ENCODE peak calls at places on chromosomes 12 and 14, in seven cellular contexts. J, G, L, Z, W, K and E are unnamed samples.

GRCh38 chr12:57452181-57452936 is 2.7 kb upstream of the INHBE start:
- DNase-seq in J (peak; percentile 38), G (peak; percentile 94), L (peak; percentile 67), Z (peak; percentile 27), W (peak; percentile 38), K (no peak), E (no peak)

GRCh38 chr12:24966951-24967564 is 18.2 kb upstream of the BCAT1 start:
- DNase-seq in J (no peak), G (no peak), L (no peak), Z (no peak), W (no peak), K (no peak), E (no peak)

GRCh38 chr14:74959596-74960180 is 4.3 kb upstream of the PGF start:
- DNase-seq in J (no peak), G (no peak), L (no peak), Z (no peak), W (no peak), K (no peak), E (no peak)

GRCh38 chr14:99213101-99213500 is 58.9 kb downstream of the BCL11B start:
- DNase-seq in J (no peak), G (peak; percentile 63), L (peak; percentile 48), Z (no peak), W (no peak), K (no peak), E (no peak)

GRCh38 chr12:3753549-3754284 is 808 bp upstream of the CRACR2A start:
- DNase-seq in J (peak; percentile 41), G (no peak), L (no peak), Z (no peak), W (no peak), K (peak; percentile 34), E (no peak)

GRCh38 chr12:46522141-46522540 is 149.6 kb upstream of the SLC38A2 start:
- DNase-seq in J (no peak), G (peak; percentile 13), L (peak; percentile 25), Z (no peak), W (no peak), K (no peak), E (no peak)

GRCh38 chr12:48789858-48790326 is 1.0 kb upstream of the ADCY6 start:
- DNase-seq in J (no peak), G (no peak), L (no peak), Z (no peak), W (no peak), K (no peak), E (no peak)

GRCh38 chr12:20492251-20492728 is 124.0 kb downstream of the PDE3A start:
- DNase-seq in J (no peak), G (peak; percentile 69), L (no peak), Z (peak; percentile 22), W (no peak), K (no peak), E (no peak)

GRCh38 chr14:104373855-104374717 is 205.5 kb upstream of the C14orf180 start:
- DNase-seq in J (no peak), G (no peak), L (no peak), Z (no peak), W (peak; percentile 7), K (no peak), E (no peak)

GRCh38 chr12:12995088-12995487 is 5.0 kb downstream of the HEBP1 start:
- DNase-seq in J (no peak), G (no peak), L (no peak), Z (no peak), W (no peak), K (no peak), E (no peak)

GRCh38 chr12:41188058-41188840 is at the start of gene PDZRN4:
- DNase-seq in J (no peak), G (no peak), L (peak; percentile 12), Z (peak; percentile 71), W (peak; percentile 16), K (peak; percentile 67), E (no peak)

GRCh38 chr12:116934908-116935698 is 24.4 kb downstream of the FBXW8 start:
- DNase-seq in J (no peak), G (no peak), L (no peak), Z (no peak), W (no peak), K (no peak), E (no peak)

GRCh38 chr12:96501139-96501741 is 11.9 kb downstream of the CFAP54 start:
- DNase-seq in J (peak; percentile 18), G (peak; percentile 77), L (peak; percentile 38), Z (peak; percentile 45), W (no peak), K (peak; percentile 45), E (peak; percentile 16)

GRCh38 chr12:102992297-102992696 is 34.8 kb downstream of the ASCL1 start:
- DNase-seq in J (no peak), G (no peak), L (no peak), Z (no peak), W (no peak), K (no peak), E (no peak)

GRCh38 chr14:81890020-81890419 is 356.4 kb upstream of the SEL1L start:
- DNase-seq in J (no peak), G (no peak), L (no peak), Z (no peak), W (no peak), K (no peak), E (no peak)

GRCh38 chr12:6192604-6193380 is 7.4 kb upstream of the CD9 start:
- DNase-seq in J (no peak), G (no peak), L (no peak), Z (no peak), W (no peak), K (no peak), E (no peak)

GRCh38 chr12:68960162-68960501 is 27.2 kb upstream of the CPM start:
- DNase-seq in J (no peak), G (peak; percentile 67), L (no peak), Z (no peak), W (no peak), K (no peak), E (no peak)

GRCh38 chr14:51578853-51579252 is 72.9 kb upstream of the FRMD6 start:
- DNase-seq in J (no peak), G (no peak), L (no peak), Z (no peak), W (no peak), K (no peak), E (no peak)

GRCh38 chr12:4789776-4790175 is 69.6 kb downstream of the GALNT8 start:
- DNase-seq in J (no peak), G (no peak), L (no peak), Z (no peak), W (no peak), K (peak; percentile 14), E (no peak)

GRCh38 chr12:98532687-98533304 is 17.4 kb downstream of the TMPO start:
- DNase-seq in J (no peak), G (peak; percentile 32), L (peak; percentile 58), Z (peak; percentile 85), W (no peak), K (no peak), E (no peak)

GRCh38 chr12:69935651-69936100 is 110.6 kb downstream of the MYRFL start:
- DNase-seq in J (no peak), G (no peak), L (no peak), Z (no peak), W (no peak), K (no peak), E (no peak)

GRCh38 chr14:75389679-75390078 is 38.1 kb upstream of the JDP2 start:
- DNase-seq in J (no peak), G (peak; percentile 6), L (no peak), Z (no peak), W (no peak), K (no peak), E (no peak)

DNA sequence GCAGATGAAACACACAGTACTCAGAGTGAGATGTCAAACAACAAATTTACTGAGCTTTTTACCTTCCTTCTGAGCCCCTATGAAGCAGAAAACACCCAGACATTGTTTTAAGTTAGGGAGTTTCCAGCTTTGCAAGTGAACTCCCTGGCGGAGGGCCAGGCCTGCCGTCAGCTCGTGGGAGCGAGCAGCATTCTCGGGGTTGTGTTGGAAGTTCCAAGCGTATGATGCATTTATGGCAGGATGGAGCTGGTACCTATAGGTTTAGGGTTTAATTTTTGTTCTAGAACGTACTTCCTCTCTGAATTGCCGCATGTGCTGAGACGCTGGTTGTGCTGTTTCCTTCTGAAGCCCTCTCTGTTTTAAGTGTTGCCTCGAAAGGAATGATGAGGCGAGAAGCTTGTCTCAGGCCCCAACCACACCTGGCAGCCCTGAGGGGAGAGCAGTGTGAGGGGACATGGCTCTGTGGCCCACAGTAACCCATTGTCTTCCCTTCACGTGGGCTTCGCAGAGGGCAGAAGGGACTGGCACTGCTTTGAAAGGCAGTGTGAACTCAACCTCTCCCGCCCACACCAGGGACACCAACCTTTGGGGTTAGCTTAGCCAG is 76.6 kb downstream of the SSPN start:
- DNase-seq in J (peak; percentile 82), G (peak; percentile 94), L (peak; percentile 65), Z (no peak), W (peak; percentile 72), K (no peak), E (no peak)
- H3K4me1 ChIP-seq in J (peaks cover 61% of the 10 kb centered on the region), G (peaks cover 18% of the 10 kb centered on the region), L (peaks cover 41% of the 10 kb centered on the region), Z (no peaks in the 10 kb centered on the region), W (peaks cover 29% of the 10 kb centered on the region), K (no peaks in the 10 kb centered on the region), E (peaks cover 44% of the 10 kb centered on the region)

GRCh38 chr14:95424533-95424932 is 91.9 kb downstream of the SYNE3 start:
- DNase-seq in J (no peak), G (no peak), L (peak; percentile 49), Z (no peak), W (no peak), K (no peak), E (no peak)
- H3K4me1 ChIP-seq in J (peaks cover 4% of the 10 kb centered on the region), G (no peaks in the 10 kb centered on the region), L (peaks cover 13% of the 10 kb centered on the region), Z (no peaks in the 10 kb centered on the region), W (no peaks in the 10 kb centered on the region), K (no peaks in the 10 kb centered on the region), E (no peaks in the 10 kb centered on the region)

GRCh38 chr14:63928744-63929174 is 76.0 kb downstream of the SYNE2 start:
- DNase-seq in J (no peak), G (peak; percentile 12), L (no peak), Z (no peak), W (no peak), K (no peak), E (no peak)

GRCh38 chr14:63926641-63927040 is 73.8 kb downstream of the SYNE2 start:
- DNase-seq in J (no peak), G (no peak), L (no peak), Z (no peak), W (no peak), K (no peak), E (no peak)

GRCh38 chr14:63923422-63923752 is 70.6 kb downstream of the SYNE2 start:
- DNase-seq in J (no peak), G (no peak), L (no peak), Z (no peak), W (no peak), K (no peak), E (no peak)

GRCh38 chr14:63922696-63923421 is 70.1 kb downstream of the SYNE2 start:
- DNase-seq in J (no peak), G (peak; percentile 75), L (peak; percentile 21), Z (no peak), W (no peak), K (no peak), E (no peak)

GRCh38 chr14:63924375-63924774 is 71.6 kb downstream of the SYNE2 start:
- DNase-seq in J (no peak), G (no peak), L (no peak), Z (no peak), W (no peak), K (no peak), E (no peak)
- H3K4me1 ChIP-seq in J (peaks cover 33% of the 10 kb centered on the region), G (no peaks in the 10 kb centered on the region), L (peaks cover 9% of the 10 kb centered on the region), Z (no peaks in the 10 kb centered on the region), W (peaks cover 6% of the 10 kb centered on the region), K (peaks cover 3% of the 10 kb centered on the region), E (no peaks in the 10 kb centered on the region)

DNA sequence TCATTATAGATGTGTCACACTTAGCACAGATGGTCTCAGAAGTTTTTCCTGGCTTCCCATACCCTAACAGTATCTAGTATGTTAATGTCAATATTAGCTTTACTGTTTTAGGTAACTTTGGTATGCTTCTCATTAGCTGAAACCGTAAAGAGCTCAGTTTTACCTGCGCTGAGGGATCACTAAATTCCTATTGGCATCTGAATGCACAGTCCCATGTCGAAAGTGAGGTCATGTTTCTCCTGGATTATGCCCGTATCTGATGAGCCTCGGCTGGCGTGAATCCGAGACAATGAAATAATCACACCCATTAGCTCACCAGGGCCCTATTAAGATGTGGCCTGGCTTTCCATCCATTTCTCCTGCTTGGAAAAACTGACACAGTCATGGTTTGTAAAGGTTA is 418.2 kb downstream of the ZFP36L1 start:
- DNase-seq in J (no peak), G (no peak), L (no peak), Z (no peak), W (no peak), K (no peak), E (no peak)
- H3K4me1 ChIP-seq in J (peaks cover 43% of the 10 kb centered on the region), G (no peaks in the 10 kb centered on the region), L (peaks cover 22% of the 10 kb centered on the region), Z (peaks cover 13% of the 10 kb centered on the region), W (peaks cover 27% of the 10 kb centered on the region), K (peaks cover 4% of the 10 kb centered on the region), E (peaks cover 28% of the 10 kb centered on the region)